ENCODE peak calls at places on chromosomes 4 and X, in ten cellular contexts. A, C, Z, B, R, T, D, S, U and H are unnamed samples.

GRCh38 chr4:83197555-83198235 is 83.2 kb upstream of the PLAC8 start:
- DNase-seq in A (no peak), C (no peak), Z (no peak), B (no peak), R (no peak), T (no peak), D (no peak), S (no peak), U (no peak), H (no peak)

GRCh38 chr4:10023806-10024205 is 2.5 kb upstream of the SLC2A9 start:
- DNase-seq in A (no peak), C (no peak), Z (peak), B (no peak), R (no peak), T (no peak), D (peak), S (no peak), U (no peak), H (no peak)

GRCh38 chr4:128823025-128823661 is 13.6 kb downstream of the JADE1 start:
- DNase-seq in A (no peak), C (peak), Z (peak), B (no peak), R (no peak), T (no peak), D (peak), S (no peak), U (no peak), H (peak)

GRCh38 chrX:39639871-39640270 is 457.9 kb downstream of the BCOR start:
- DNase-seq in A (no peak), C (no peak), Z (peak), B (no peak), R (no peak), T (no peak), D (no peak), S (no peak), U (no peak), H (no peak)

GRCh38 chr4:47855350-47855749 is 17.5 kb upstream of the CORIN start:
- DNase-seq in A (no peak), C (no peak), Z (no peak), B (no peak), R (no peak), T (no peak), D (peak), S (peak), U (no peak), H (no peak)

GRCh38 chr4:14184767-14185166 is 557.2 kb upstream of the BOD1L1 start:
- DNase-seq in A (no peak), C (no peak), Z (no peak), B (no peak), R (no peak), T (no peak), D (no peak), S (no peak), U (no peak), H (no peak)

GRCh38 chr4:171378323-171378722 is 434.9 kb upstream of the GALNTL6 start:
- DNase-seq in A (no peak), C (no peak), Z (peak), B (no peak), R (no peak), T (no peak), D (no peak), S (no peak), U (no peak), H (no peak)

GRCh38 chr4:30718021-30718888 is 1.9 kb upstream of the PCDH7 start:
- DNase-seq in A (no peak), C (peak), Z (peak), B (peak), R (no peak), T (peak), D (no peak), S (peak), U (no peak), H (no peak)